ENCODE peak calls at places on chromosomes 5 and 9, in ten cellular contexts. F is fibroblast of villous mesenchyme, Q is tibial nerve, R is WTC11, B is GM20000, Z is adrenal gland, I is dorsolateral prefrontal cortex, D is GM10248, H is brain microvascular endothelial cell, G is ovary. C is an unnamed sample.

GRCh38 chr9:34647651-34648050 is 1.2 kb downstream of the GALT start:
- DNase-seq in Q (no peak), H (no peak), G (no peak), D (no peak), I (no peak), B (no peak), R (no peak), Z (peak), F (no peak), C (no peak)

GRCh38 chr5:158485604-158486081 is 614.1 kb downstream of the EBF1 start:
- DNase-seq in D (no peak), G (no peak), Q (no peak), R (no peak), I (no peak), Z (no peak), B (no peak), F (no peak), H (peak), C (no peak)

GRCh38 chr5:133824661-133825254 is 143.7 kb downstream of the C5orf15 start:
- DNase-seq in Z (no peak), I (no peak), H (no peak), D (peak), R (no peak), Q (no peak), G (no peak), B (peak), F (no peak), C (no peak)

GRCh38 chr5:10489810-10490426 is 48.2 kb downstream of the ROPN1L start:
- DNase-seq in B (peak), Z (no peak), D (peak), R (no peak), F (no peak), Q (no peak), I (no peak), G (no peak), H (no peak), C (no peak)

GRCh38 chr9:132350861-132351315 is 3.9 kb downstream of the SETX start:
- DNase-seq in H (no peak), G (no peak), Q (no peak), I (no peak), F (peak), B (peak), Z (no peak), R (no peak), D (peak), C (peak)

GRCh38 chr9:5608298-5609254 is 20.3 kb upstream of the RIC1 start:
- DNase-seq in R (no peak), G (no peak), D (no peak), I (no peak), B (no peak), F (peak), H (no peak), Z (no peak), Q (no peak), C (no peak)

GRCh38 chr5:40988761-40989510 is 79.6 kb downstream of the C7 start:
- DNase-seq in Q (no peak), B (no peak), H (peak), G (no peak), D (no peak), R (no peak), Z (no peak), I (no peak), F (no peak), C (no peak)

GRCh38 chr5:172897691-172898512 is 61.3 kb upstream of the RPL26L1 start:
- DNase-seq in H (peak), G (no peak), R (no peak), B (no peak), D (no peak), Q (no peak), Z (no peak), F (peak), I (no peak), C (no peak)

GRCh38 chr5:141223112-141223783 is at the start of gene PCDHB14:
- DNase-seq in R (no peak), B (no peak), Q (no peak), I (no peak), D (no peak), G (no peak), H (no peak), F (peak), Z (no peak), C (no peak)

GRCh38 chr9:69818946-69819345 is 1.7 kb upstream of the CFAP95 start:
- DNase-seq in Q (no peak), Z (no peak), F (no peak), D (no peak), H (no peak), B (no peak), R (no peak), G (no peak), I (no peak), C (no peak)

GRCh38 chr5:122183098-122183794 is 53.9 kb downstream of the ZNF474 start:
- DNase-seq in Q (peak), B (no peak), R (no peak), Z (peak), G (peak), D (no peak), F (peak), I (peak), H (peak), C (no peak)

GRCh38 chr9:133768859-133769510 is 30.8 kb upstream of the SARDH start:
- DNase-seq in F (no peak), D (no peak), H (no peak), I (peak), G (peak), B (no peak), R (peak), Z (peak), Q (no peak), C (no peak)

GRCh38 chr9:130329061-130329460 is 63.5 kb downstream of the HMCN2 start:
- DNase-seq in G (no peak), R (no peak), Z (no peak), D (no peak), I (no peak), B (no peak), F (no peak), H (no peak), Q (no peak), C (no peak)

GRCh38 chr5:123422433-123423277 is 548 bp downstream of the CEP120 start:
- DNase-seq in I (no peak), H (peak), Q (peak), D (peak), F (peak), R (no peak), Z (peak), G (no peak), B (peak), C (no peak)

GRCh38 chr5:61482980-61483379 is 150.9 kb downstream of the ZSWIM6 start:
- DNase-seq in Q (no peak), B (no peak), D (no peak), G (no peak), H (no peak), I (no peak), R (no peak), F (no peak), Z (no peak), C (no peak)

GRCh38 chr5:7844901-7845300 is 6.0 kb downstream of the CFAP90 start:
- DNase-seq in B (no peak), G (no peak), R (no peak), H (no peak), F (no peak), I (no peak), Z (no peak), D (no peak), Q (no peak), C (no peak)

GRCh38 chr5:159184236-159184635 is 25.1 kb downstream of the RNF145 start:
- DNase-seq in B (no peak), Z (no peak), I (no peak), G (no peak), Q (no peak), R (no peak), H (no peak), F (no peak), D (no peak), C (no peak)

GRCh38 chr5:119309290-119309818 is 46.5 kb upstream of the TNFAIP8 start:
- DNase-seq in B (no peak), Z (no peak), G (no peak), D (no peak), Q (no peak), I (no peak), F (no peak), H (no peak), R (no peak), C (no peak)

GRCh38 chr5:45279109-45279508 is 417.1 kb downstream of the HCN1 start:
- DNase-seq in Z (no peak), I (no peak), H (no peak), R (no peak), B (no peak), G (no peak), F (no peak), D (no peak), Q (no peak), C (no peak)

GRCh38 chr5:10009802-10010201 is 239.9 kb downstream of the ATPSCKMT start:
- DNase-seq in D (no peak), Q (no peak), H (no peak), R (no peak), I (no peak), G (no peak), Z (no peak), B (no peak), F (no peak), C (no peak)

GRCh38 chr5:53877243-53877642 is 316.8 kb downstream of the NDUFS4 start:
- DNase-seq in D (no peak), Z (no peak), Q (no peak), B (no peak), F (peak), G (no peak), R (no peak), I (no peak), H (peak), C (no peak)

GRCh38 chr9:34123682-34124081 is 2.8 kb downstream of the DCAF12 start:
- DNase-seq in Q (no peak), D (peak), B (peak), I (no peak), G (no peak), Z (peak), H (no peak), F (no peak), R (no peak), C (no peak)

GRCh38 chr9:34522091-34522887 is 501 bp downstream of the ENHO start:
- DNase-seq in G (peak), R (no peak), H (no peak), B (no peak), D (no peak), I (peak), Q (no peak), F (no peak), Z (peak), C (no peak)

GRCh38 chr9:106861585-106862114 is 1.3 kb upstream of the ZNF462 start:
- DNase-seq in Z (no peak), F (no peak), D (no peak), R (no peak), B (no peak), H (no peak), G (no peak), Q (no peak), I (no peak), C (no peak)
- TF ChIP-seq CTCF in Z (no peak), F (no peak), D (no peak), R (no peak), B (no peak), H (no peak), G (no peak), Q (no peak), I (no peak), C (no peak)

DNA sequence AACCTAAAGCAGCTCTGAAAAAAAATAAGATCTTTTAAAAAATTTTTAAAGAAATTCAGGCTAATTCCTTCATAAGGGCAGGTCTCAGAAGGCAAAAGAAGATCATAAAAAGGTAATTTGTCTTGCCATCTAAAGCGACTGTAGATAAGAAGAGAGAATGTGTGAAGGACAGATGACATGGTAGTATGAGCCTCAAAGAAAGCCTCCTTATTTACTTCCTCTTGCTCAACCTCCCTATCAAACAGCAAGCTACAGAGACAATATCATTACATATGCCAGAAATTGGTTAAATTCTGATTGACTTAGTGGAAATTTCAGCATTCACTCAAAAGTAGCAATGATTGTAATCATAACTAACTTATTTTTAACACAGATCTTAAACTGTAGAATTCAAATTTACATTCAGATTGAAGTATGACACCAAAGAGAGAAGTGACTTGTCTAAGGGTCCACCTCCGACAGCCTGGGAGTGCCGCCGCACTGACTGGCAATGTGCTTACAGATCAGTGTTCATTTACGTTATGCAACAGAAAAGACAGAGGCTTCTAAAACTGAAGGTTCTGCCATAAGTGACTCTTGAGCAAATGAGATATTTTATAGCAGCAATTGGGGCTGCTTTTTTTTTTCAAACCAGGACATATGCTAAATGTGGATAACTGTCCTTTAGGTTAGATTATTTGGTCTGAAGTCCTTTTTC is 132.0 kb downstream of the CEMIP2 start:
- DNase-seq in B (no peak), H (no peak), Z (no peak), D (no peak), R (no peak), F (no peak), Q (no peak), I (no peak), G (no peak), C (no peak)
- TF ChIP-seq CTCF in B (no peak), H (no peak), Z (no peak), D (no peak), R (no peak), F (no peak), Q (no peak), I (no peak), G (no peak), C (no peak)

GRCh38 chr9:38067892-38068615 is 973 bp downstream of the SHB start:
- DNase-seq in H (no peak), R (peak), Z (no peak), G (peak), Q (no peak), B (peak), D (no peak), I (no peak), F (no peak), C (peak)

GRCh38 chr9:38068616-38068865 is 486 bp downstream of the SHB start:
- DNase-seq in H (no peak), I (no peak), D (peak), R (no peak), Q (no peak), B (peak), Z (no peak), G (no peak), F (peak), C (peak)

GRCh38 chr9:38066907-38067610 is 2.0 kb downstream of the SHB start:
- DNase-seq in B (peak), G (peak), H (no peak), D (no peak), F (peak), Q (no peak), I (no peak), R (peak), Z (peak), C (no peak)

GRCh38 chr9:38067611-38067891 is 1.5 kb downstream of the SHB start:
- DNase-seq in F (no peak), Z (no peak), D (no peak), H (no peak), I (no peak), G (peak), R (peak), Q (no peak), B (no peak), C (no peak)

DNA sequence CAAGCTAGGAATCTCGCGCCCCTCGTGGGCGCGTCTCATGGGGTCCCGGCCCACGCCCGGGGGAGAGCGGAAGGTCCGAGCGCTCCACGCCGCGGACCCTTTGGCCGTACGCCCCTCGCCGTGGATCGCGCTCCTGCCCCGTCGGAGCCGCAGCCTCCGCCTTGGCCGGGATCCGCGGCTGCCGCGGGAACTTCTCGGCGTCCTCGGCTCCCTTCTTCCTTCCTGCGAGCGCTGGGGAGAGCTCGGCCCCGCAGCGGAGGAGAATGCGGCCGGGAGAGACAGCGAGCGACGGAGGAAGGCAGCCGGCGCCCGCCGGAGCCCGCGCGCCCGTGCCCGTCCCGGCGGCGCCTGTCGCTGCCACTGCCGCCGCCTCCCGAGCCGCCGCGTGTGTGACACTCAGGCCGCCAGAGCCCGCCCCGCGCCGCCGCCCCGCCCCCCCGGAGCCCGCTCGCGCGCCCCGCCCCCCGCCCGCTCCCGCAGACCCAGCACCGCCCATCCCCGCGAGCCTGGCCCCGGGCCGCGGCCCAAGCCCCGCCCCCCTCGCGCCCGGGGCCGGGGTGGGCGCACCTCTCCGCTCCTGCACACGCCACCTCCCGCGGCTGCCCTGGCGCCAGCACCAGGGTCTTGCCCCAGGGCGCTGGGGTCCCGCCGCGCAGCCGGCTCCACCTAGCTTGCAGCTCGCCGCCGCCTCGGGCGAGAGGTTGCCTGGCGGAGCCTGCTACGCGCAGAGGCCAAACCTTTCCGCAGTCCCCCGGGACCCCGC is at the start of gene SHB:
- DNase-seq in F (peak), H (peak), Q (peak), B (peak), R (peak), Z (peak), I (peak), D (peak), G (peak), C (peak)
- TF ChIP-seq CTCF in F (peak), H (no peak), Q (peak), B (no peak), R (no peak), Z (peak), I (peak), D (no peak), G (peak), C (peak)

GRCh38 chr5:176609724-176610429 is at the start of gene GPRIN1:
- DNase-seq in R (peak), H (no peak), D (peak), I (no peak), B (peak), F (peak), Z (no peak), G (no peak), Q (no peak), C (peak)
- TF ChIP-seq CTCF in R (no peak), H (peak), D (peak), I (no peak), B (peak), F (peak), Z (no peak), G (no peak), Q (no peak), C (no peak)

GRCh38 chr5:140205952-140206351 is 31.0 kb downstream of the CYSTM1 start:
- DNase-seq in F (no peak), R (peak), Z (no peak), B (no peak), H (no peak), I (no peak), Q (no peak), D (no peak), G (no peak), C (no peak)
- TF ChIP-seq CTCF in F (no peak), R (peak), Z (no peak), B (no peak), H (peak), I (no peak), Q (no peak), D (no peak), G (no peak), C (no peak)

GRCh38 chr9:81548911-81549310 is 140.4 kb downstream of the TLE1 start:
- DNase-seq in Z (no peak), B (no peak), I (no peak), Q (no peak), F (peak), H (no peak), D (no peak), G (no peak), R (no peak), C (no peak)

GRCh38 chr9:81550207-81550583 is 139.2 kb downstream of the TLE1 start:
- DNase-seq in H (no peak), F (no peak), G (no peak), Z (no peak), D (no peak), I (no peak), R (no peak), Q (no peak), B (no peak), C (no peak)

GRCh38 chr9:81549500-81550206 is 139.7 kb downstream of the TLE1 start:
- DNase-seq in R (no peak), F (no peak), B (no peak), Q (no peak), D (no peak), H (no peak), G (no peak), Z (no peak), I (no peak), C (no peak)

GRCh38 chr9:81556923-81557322 is 132.4 kb downstream of the TLE1 start:
- DNase-seq in Q (no peak), I (no peak), Z (no peak), G (no peak), B (no peak), D (no peak), R (no peak), H (no peak), F (no peak), C (no peak)

DNA sequence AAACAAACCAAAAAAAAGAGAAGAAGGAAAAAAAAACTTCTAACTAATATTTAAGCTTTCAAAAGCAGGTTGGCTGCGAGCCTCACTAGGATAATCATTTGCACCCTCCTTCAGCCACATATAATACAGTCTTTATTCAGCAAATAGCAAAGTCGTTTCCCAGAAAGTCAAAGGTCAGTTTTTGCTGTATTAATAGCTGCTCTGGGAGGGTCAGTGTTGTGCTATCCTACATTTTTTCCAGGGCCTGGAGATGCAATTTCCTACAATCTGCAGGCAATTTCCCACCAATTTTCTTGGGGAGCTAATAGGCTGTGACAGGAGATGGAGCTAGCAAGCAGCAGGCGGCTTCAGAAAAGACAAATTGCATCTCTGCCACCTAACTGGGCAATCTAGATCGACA is 136.8 kb downstream of the TLE1 start:
- DNase-seq in F (no peak), B (no peak), I (no peak), R (no peak), Z (no peak), G (no peak), H (no peak), D (no peak), Q (no peak), C (no peak)
- TF ChIP-seq CTCF in F (no peak), B (no peak), I (no peak), R (no peak), Z (no peak), G (no peak), H (peak), D (no peak), Q (peak), C (no peak)

DNA sequence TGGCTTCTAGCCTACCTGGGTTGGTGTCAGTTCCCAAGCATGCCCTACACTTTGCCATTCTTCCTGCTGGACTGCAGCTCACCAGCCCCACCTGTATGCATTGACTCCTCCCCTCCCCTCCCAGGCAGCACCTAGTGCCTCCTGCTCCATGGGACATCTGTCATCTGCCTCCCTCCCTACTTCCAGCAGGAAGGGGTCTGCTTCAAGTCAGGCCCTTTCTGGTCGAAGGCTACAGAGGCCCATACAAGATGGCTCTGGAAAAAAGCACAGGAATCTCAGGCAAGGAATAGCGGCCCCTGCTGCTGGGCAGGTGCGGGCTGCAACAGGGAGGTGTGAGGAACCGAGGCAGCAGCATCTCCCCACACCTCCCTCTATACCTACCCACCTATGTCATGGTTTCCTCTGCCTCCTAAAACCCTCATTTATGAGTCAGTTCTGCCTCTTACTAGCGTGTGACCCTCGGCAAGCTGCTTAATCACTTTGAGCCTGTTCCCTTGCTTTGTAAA is 19.7 kb downstream of the WWC1 start:
- DNase-seq in G (no peak), F (no peak), B (no peak), H (no peak), Z (no peak), I (no peak), Q (no peak), D (no peak), R (peak), C (no peak)
- TF ChIP-seq CTCF in G (no peak), F (no peak), B (no peak), H (peak), Z (no peak), I (no peak), Q (no peak), D (no peak), R (no peak), C (no peak)

C was measured in CD8-positive, alpha-beta T cell.